ENCODE peak calls at places on chromosomes 12 and 14, in six cellular contexts. H, Q, V, Z, F and Y are unnamed samples.

GRCh38 chr12:79927772-79928474 is 7.0 kb downstream of the PPP1R12A start:
- DNase-seq in H (no peak), Q (peak; percentile 37), V (peak; percentile 70), Z (no peak), F (no peak), Y (no peak)

GRCh38 chr14:66284346-66284745 is 201.8 kb upstream of the CCDC196 start:
- DNase-seq in H (no peak), Q (no peak), V (no peak), Z (no peak), F (peak; percentile 4), Y (no peak)

GRCh38 chr14:24887623-24888304 is 162.2 kb downstream of the STXBP6 start:
- DNase-seq in H (no peak), Q (no peak), V (no peak), Z (no peak), F (no peak), Y (no peak)

GRCh38 chr12:87381747-87382146 is 647.5 kb downstream of the C12orf50 start:
- DNase-seq in H (no peak), Q (no peak), V (no peak), Z (no peak), F (no peak), Y (no peak)

GRCh38 chr12:99433155-99433554 is 214.4 kb upstream of the GARIN6 start:
- DNase-seq in H (no peak), Q (no peak), V (no peak), Z (no peak), F (no peak), Y (no peak)

GRCh38 chr14:106691601-106692291 is 1165.4 kb downstream of the TMEM121 start:
- DNase-seq in H (peak; percentile 39), Q (peak; percentile 7), V (peak; percentile 79), Z (no peak), F (peak; percentile 8), Y (peak; percentile 37)

GRCh38 chr14:97719931-97720330 is 922.7 kb downstream of the VRK1 start:
- DNase-seq in H (no peak), Q (no peak), V (no peak), Z (no peak), F (no peak), Y (no peak)

GRCh38 chr12:121530600-121531355 is 50.0 kb downstream of the KDM2B start:
- DNase-seq in H (peak; percentile 58), Q (peak; percentile 69), V (no peak), Z (no peak), F (no peak), Y (peak; percentile 53)

GRCh38 chr14:91968280-91968679 is 20.8 kb upstream of the FBLN5 start:
- DNase-seq in H (no peak), Q (no peak), V (no peak), Z (no peak), F (no peak), Y (no peak)

GRCh38 chr12:132433641-132434395 is 56.1 kb upstream of the FBRSL1 start:
- DNase-seq in H (no peak), Q (no peak), V (no peak), Z (no peak), F (no peak), Y (no peak)

GRCh38 chr14:25237845-25238244 is 187.9 kb upstream of the STXBP6 start:
- DNase-seq in H (no peak), Q (no peak), V (no peak), Z (peak; percentile 7), F (peak; percentile 59), Y (no peak)

GRCh38 chr12:57380300-57380699 is 50.5 kb downstream of the R3HDM2 start:
- DNase-seq in H (no peak), Q (no peak), V (no peak), Z (no peak), F (no peak), Y (no peak)

GRCh38 chr12:46384451-46385301 is 12.1 kb upstream of the SLC38A2 start:
- DNase-seq in H (no peak), Q (no peak), V (no peak), Z (no peak), F (no peak), Y (no peak)

GRCh38 chr14:22791302-22791701 is 23.9 kb downstream of the SLC7A7 start:
- DNase-seq in H (no peak), Q (no peak), V (no peak), Z (no peak), F (no peak), Y (no peak)
- TF ChIP-seq POLR2AphosphoS5 in H (no peak), Q (no peak), V (no peak), Z (no peak), F (no peak), Y (no peak)

DNA sequence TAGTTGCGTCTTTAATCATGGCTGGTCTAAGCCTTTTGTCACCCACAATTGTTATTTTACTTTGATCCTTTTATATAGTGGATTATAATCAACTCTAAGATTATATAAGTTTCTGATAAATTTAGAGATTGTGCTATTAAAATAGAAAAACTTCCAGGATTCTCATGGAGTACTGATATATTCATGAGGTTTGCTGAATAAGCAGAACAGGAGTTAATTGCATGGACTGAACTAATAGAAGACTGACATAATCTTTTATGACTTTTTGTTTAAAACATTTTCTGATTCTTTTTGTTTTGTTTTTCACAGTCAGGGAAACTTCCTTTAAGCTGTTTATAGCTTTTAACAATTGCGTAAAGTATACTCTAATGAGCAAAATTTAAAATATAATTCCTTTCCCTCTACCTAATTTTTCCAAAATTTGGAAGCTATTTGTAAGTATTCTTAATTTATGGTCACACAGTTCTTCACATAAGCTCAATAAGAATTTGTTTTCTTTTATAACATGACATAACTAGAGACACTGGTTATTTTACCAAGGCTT is 129.9 kb upstream of the TMEM260 start:
- DNase-seq in H (no peak), Q (no peak), V (no peak), Z (no peak), F (no peak), Y (no peak)
- TF ChIP-seq TAF1 in H (no peak), Q (no peak), V (no peak), Z (no peak), F (no peak), Y (no peak)

GRCh38 chr12:76020281-76020680 is 11.3 kb downstream of the PHLDA1 start:
- DNase-seq in H (no peak), Q (no peak), V (peak; percentile 15), Z (no peak), F (no peak), Y (no peak)
- TF ChIP-seq POLR2A in H (no peak), Q (no peak), V (no peak), Z (no peak), F (no peak), Y (no peak)

DNA sequence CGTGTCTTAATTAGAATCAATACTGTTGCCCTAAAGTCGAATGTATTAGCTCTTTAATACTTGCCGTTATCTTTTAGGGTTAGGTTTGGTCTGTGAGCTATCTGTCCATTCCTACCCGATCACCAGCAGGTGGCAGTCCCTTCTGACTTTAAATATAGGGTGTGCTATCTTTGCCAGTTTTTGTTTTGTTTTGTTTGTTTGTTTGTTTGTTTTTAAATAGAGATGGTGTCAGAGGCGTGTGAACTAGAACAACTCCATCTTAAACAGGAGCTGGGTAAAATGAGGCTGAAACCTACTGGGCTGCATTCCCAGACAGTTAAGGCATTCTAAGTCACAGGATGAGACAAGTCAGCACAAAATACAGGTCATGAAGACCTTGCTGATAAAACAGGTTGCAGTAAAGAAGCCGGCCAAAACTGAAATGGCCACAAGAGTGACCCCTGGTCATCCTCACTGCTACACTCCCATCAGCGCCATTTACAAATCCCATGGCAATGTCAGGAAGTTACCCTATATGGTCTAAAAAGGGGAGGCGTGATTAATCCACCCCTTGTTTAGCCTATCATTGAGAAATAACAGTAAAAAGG is 1.5 kb downstream of the ATF1 start:
- DNase-seq in H (peak; percentile 35), Q (peak; percentile 71), V (no peak), Z (no peak), F (peak; percentile 50), Y (no peak)
- TF ChIP-seq POLR2AphosphoS5 in H (no peak), Q (no peak), V (no peak), Z (no peak), F (no peak), Y (no peak)